ENCODE peak calls at places on chromosomes 16 and 17, in nine cellular contexts. J is Panc1; T is PC-3; E is tibial nerve; D is dorsolateral prefrontal cortex; F is psoas muscle; B is effector memory CD4-positive, alpha-beta T cell; Z is HL-60; K is GM23248. R is an unnamed sample.

GRCh38 chr16:50021509-50021908 is 3.5 kb upstream of the CNEP1R1 start:
- DNase-seq in J (no peak), T (no peak), E (no peak), D (no peak), F (no peak), B (no peak), Z (no peak), K (peak; percentile 29), R (no peak)

GRCh38 chr17:67377727-67378443 is 804 bp downstream of the PITPNC1 start:
- DNase-seq in J (no peak), T (peak; percentile 52), E (no peak), D (peak; percentile 25), F (peak; percentile 73), B (peak; percentile 37), Z (no peak), K (peak; percentile 74), R (no peak)

GRCh38 chr17:50059759-50060273 is 3.9 kb downstream of the ITGA3 start:
- DNase-seq in J (no peak), T (peak; percentile 63), E (no peak), D (no peak), F (no peak), B (no peak), Z (no peak), K (peak; percentile 59), R (no peak)

GRCh38 chr17:2798188-2798587 is 1.9 kb downstream of the RAP1GAP2 start:
- DNase-seq in J (no peak), T (no peak), E (no peak), D (no peak), F (no peak), B (no peak), Z (no peak), K (no peak), R (no peak)

GRCh38 chr16:78324649-78325274 is 225.3 kb downstream of the WWOX start:
- DNase-seq in J (no peak), T (no peak), E (no peak), D (no peak), F (no peak), B (no peak), Z (no peak), K (no peak), R (no peak)

GRCh38 chr17:78973792-78974520 is 5.8 kb downstream of the LGALS3BP start:
- DNase-seq in J (no peak), T (no peak), E (no peak), D (no peak), F (no peak), B (no peak), Z (no peak), K (no peak), R (no peak)

GRCh38 chr17:50636145-50636803 is 1.6 kb downstream of the ABCC3 start:
- DNase-seq in J (no peak), T (no peak), E (no peak), D (no peak), F (no peak), B (no peak), Z (no peak), K (no peak), R (no peak)

GRCh38 chr16:78237346-78237745 is 137.9 kb downstream of the WWOX start:
- DNase-seq in J (no peak), T (no peak), E (no peak), D (no peak), F (no peak), B (no peak), Z (no peak), K (no peak), R (no peak)

GRCh38 chr17:81254955-81255717 is 16.0 kb downstream of the NDUFAF8 start:
- DNase-seq in J (no peak), T (peak; percentile 77), E (peak; percentile 53), D (peak; percentile 49), F (peak; percentile 95), B (no peak), Z (peak; percentile 71), K (peak; percentile 83), R (peak; percentile 59)

GRCh38 chr17:27609606-27610303 is 21.2 kb upstream of the LGALS9 start:
- DNase-seq in J (no peak), T (peak; percentile 50), E (no peak), D (peak; percentile 41), F (no peak), B (no peak), Z (no peak), K (peak; percentile 73), R (no peak)

GRCh38 chr17:71846561-71846960 is 274.3 kb upstream of the SOX9 start:
- DNase-seq in J (no peak), T (no peak), E (no peak), D (no peak), F (no peak), B (no peak), Z (no peak), K (no peak), R (no peak)

GRCh38 chr16:25014500-25015147 is 545 bp downstream of the ARHGAP17 start:
- DNase-seq in J (no peak), T (peak; percentile 39), E (no peak), D (peak; percentile 68), F (peak; percentile 71), B (no peak), Z (no peak), K (peak; percentile 75), R (peak; percentile 56)

GRCh38 chr16:2859686-2860265 is 1.8 kb upstream of the PRSS22 start:
- DNase-seq in J (no peak), T (no peak), E (no peak), D (no peak), F (peak; percentile 22), B (no peak), Z (no peak), K (no peak), R (no peak)

GRCh38 chr17:77471984-77472836 is 331.4 kb downstream of the SEC14L1 start:
- DNase-seq in J (no peak), T (no peak), E (no peak), D (no peak), F (peak; percentile 51), B (no peak), Z (peak; percentile 22), K (peak; percentile 64), R (peak; percentile 48)
- H3K27ac ChIP-seq in J (peak overlapping the region; percentile 5), T (no peak overlapping the region), E (peak overlapping the region; percentile 88), D (peak overlapping the region; percentile 57), F (peak overlapping the region; percentile 46), B (peak overlapping the region; percentile 63), Z (no peak overlapping the region), K (peak overlapping the region; percentile 43), R (no peak overlapping the region)

GRCh38 chr16:75745242-75745641 is 19.0 kb upstream of the CPHXL start:
- DNase-seq in J (no peak), T (no peak), E (no peak), D (no peak), F (no peak), B (no peak), Z (no peak), K (no peak), R (no peak)

GRCh38 chr16:75742424-75743047 is 16.2 kb upstream of the CPHXL start:
- DNase-seq in J (no peak), T (no peak), E (no peak), D (no peak), F (no peak), B (no peak), Z (no peak), K (no peak), R (no peak)

GRCh38 chr16:75750516-75750915 is 24.2 kb upstream of the CPHXL start:
- DNase-seq in J (no peak), T (no peak), E (no peak), D (no peak), F (no peak), B (no peak), Z (no peak), K (no peak), R (no peak)

DNA sequence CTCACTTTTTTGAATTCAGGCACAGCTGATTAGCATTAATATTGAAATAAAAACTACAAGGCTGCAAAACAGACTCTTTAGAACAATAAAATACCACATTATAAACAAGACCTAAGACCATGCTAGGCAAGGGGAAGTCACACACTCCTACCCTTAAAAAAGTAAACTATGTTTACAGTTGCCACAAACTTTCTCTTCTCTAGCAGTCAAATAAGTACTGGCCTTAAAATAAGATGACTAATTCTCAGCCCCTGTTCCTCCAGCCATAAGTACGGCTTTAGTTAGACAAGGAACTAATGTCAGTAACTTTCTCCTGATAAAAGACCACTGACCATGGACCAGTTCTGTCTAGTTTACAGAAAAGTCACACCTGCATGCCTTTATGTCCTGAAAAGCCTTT is 19.5 kb upstream of the CPHXL start:
- DNase-seq in J (no peak), T (no peak), E (no peak), D (no peak), F (no peak), B (no peak), Z (no peak), K (no peak), R (no peak)
- H3K27ac ChIP-seq in J (no peak overlapping the region), T (no peak overlapping the region), E (no peak overlapping the region), D (no peak overlapping the region), F (no peak overlapping the region), B (no peak overlapping the region), Z (no peak overlapping the region), K (no peak overlapping the region), R (no peak overlapping the region)

DNA sequence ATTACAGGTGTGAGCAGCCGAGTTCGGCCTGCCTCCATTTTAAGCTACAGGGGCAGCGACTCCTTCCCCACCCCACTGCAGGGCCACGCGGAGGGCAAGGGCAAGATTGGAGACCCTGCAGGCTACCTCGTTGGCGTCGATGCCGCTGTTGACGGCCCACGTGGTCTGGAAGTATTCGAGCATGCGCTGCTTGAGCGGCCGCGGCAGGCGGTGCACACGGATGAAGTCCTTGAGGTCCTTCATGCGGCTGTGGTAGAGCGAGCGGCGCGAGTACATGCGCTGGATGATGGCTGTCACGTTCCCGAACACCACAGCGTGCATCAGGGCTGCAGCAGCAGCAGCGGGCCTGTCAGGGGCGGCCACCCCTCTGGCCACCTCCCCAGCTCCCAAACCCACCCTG is 11.6 kb downstream of the KCNH4 start:
- DNase-seq in J (no peak), T (no peak), E (no peak), D (no peak), F (no peak), B (no peak), Z (no peak), K (no peak), R (no peak)
- H3K27ac ChIP-seq in J (no peak overlapping the region), T (no peak overlapping the region), E (no peak overlapping the region), D (no peak overlapping the region), F (no peak overlapping the region), B (no peak overlapping the region), Z (no peak overlapping the region), K (no peak overlapping the region), R (no peak overlapping the region)

GRCh38 chr17:77454560-77455095 is 313.9 kb downstream of the SEC14L1 start:
- DNase-seq in J (no peak), T (no peak), E (no peak), D (no peak), F (no peak), B (no peak), Z (no peak), K (no peak), R (no peak)

GRCh38 chr17:77456271-77456950 is 315.6 kb downstream of the SEC14L1 start:
- DNase-seq in J (no peak), T (no peak), E (no peak), D (no peak), F (no peak), B (peak; percentile 42), Z (no peak), K (no peak), R (no peak)

GRCh38 chr17:77456951-77457548 is 316.3 kb downstream of the SEC14L1 start:
- DNase-seq in J (no peak), T (no peak), E (no peak), D (no peak), F (no peak), B (no peak), Z (no peak), K (no peak), R (no peak)

GRCh38 chr17:77455111-77455877 is 314.5 kb downstream of the SEC14L1 start:
- DNase-seq in J (no peak), T (no peak), E (peak; percentile 51), D (no peak), F (no peak), B (no peak), Z (no peak), K (no peak), R (no peak)

GRCh38 chr17:77455878-77456234 is 315.1 kb downstream of the SEC14L1 start:
- DNase-seq in J (no peak), T (no peak), E (no peak), D (no peak), F (no peak), B (no peak), Z (no peak), K (no peak), R (no peak)
- H3K27ac ChIP-seq in J (no peak overlapping the region), T (no peak overlapping the region), E (peak overlapping the region; percentile 90), D (peak overlapping the region; percentile 4), F (no peak overlapping the region), B (peak overlapping the region; percentile 85), Z (no peak overlapping the region), K (no peak overlapping the region), R (no peak overlapping the region)